ENCODE peak calls at places on chromosomes 13 and 19, in eight cellular contexts. G, V, S, R, L, M, P and Z are unnamed samples.

GRCh38 chr13:59745395-59745788 is 418.3 kb downstream of the DIAPH3 start:
- DNase-seq in M (no peak), P (no peak), S (no peak), G (no peak), L (no peak), V (no peak), R (no peak), Z (no peak)

GRCh38 chr19:315811-316210 is 24.6 kb upstream of the PLPP2 start:
- DNase-seq in V (no peak), S (no peak), G (no peak), R (no peak), P (no peak), M (no peak), L (no peak), Z (no peak)

GRCh38 chr13:50081899-50082425 is 66.7 kb downstream of the KCNRG start:
- DNase-seq in L (peak; percentile 97), R (peak; percentile 98), P (peak; percentile 98), M (peak; percentile 95), V (peak; percentile 99), S (peak; percentile 99), G (peak; percentile 98), Z (peak; percentile 99)

GRCh38 chr19:16369664-16370576 is 45.3 kb downstream of the KLF2 start:
- DNase-seq in M (no peak), G (no peak), S (no peak), L (no peak), P (no peak), R (no peak), V (no peak), Z (peak; percentile 58)

GRCh38 chr13:44312131-44312530 is 61.5 kb upstream of the SERP2 start:
- DNase-seq in M (no peak), R (no peak), V (no peak), S (no peak), P (no peak), G (no peak), L (no peak), Z (no peak)

GRCh38 chr13:33763021-33763420 is 54.9 kb upstream of the RFC3 start:
- DNase-seq in L (no peak), R (no peak), V (no peak), P (no peak), M (no peak), S (no peak), G (no peak), Z (no peak)

GRCh38 chr19:41299755-41300089 is 10.2 kb upstream of the CCDC97 start:
- DNase-seq in G (peak; percentile 51), M (no peak), V (peak; percentile 18), R (no peak), P (no peak), S (no peak), L (peak; percentile 75), Z (peak; percentile 46)

GRCh38 chr19:7975037-7975436 is 30.4 kb downstream of the ELAVL1 start:
- DNase-seq in M (no peak), V (no peak), R (no peak), S (no peak), G (no peak), L (peak; percentile 58), P (no peak), Z (no peak)

GRCh38 chr13:113976711-113977684 is 3.1 kb upstream of the C13orf46 start:
- DNase-seq in M (peak; percentile 24), G (no peak), V (no peak), S (no peak), P (peak; percentile 15), R (no peak), L (no peak), Z (no peak)

GRCh38 chr13:56515441-56515840 is 625.3 kb upstream of the PRR20A start:
- DNase-seq in S (no peak), P (no peak), G (no peak), V (peak; percentile 5), M (no peak), L (no peak), R (no peak), Z (no peak)

GRCh38 chr19:58001895-58002369 is 688 bp downstream of the ZNF606 start:
- DNase-seq in V (peak; percentile 50), L (no peak), R (no peak), P (no peak), M (no peak), S (no peak), G (no peak), Z (peak; percentile 45)

GRCh38 chr19:42196011-42197001 is 21.2 kb downstream of the DEDD2 start:
- DNase-seq in P (no peak), V (no peak), S (no peak), M (no peak), R (no peak), G (no peak), L (no peak), Z (no peak)

GRCh38 chr19:54905908-54906511 is at the start of gene NCR1:
- DNase-seq in L (no peak), R (no peak), P (no peak), M (no peak), G (no peak), V (no peak), S (no peak), Z (peak; percentile 42)

GRCh38 chr13:20703785-20704458 is 423 bp downstream of the IL17D start:
- DNase-seq in R (peak; percentile 89), P (no peak), V (peak; percentile 83), S (peak; percentile 67), M (no peak), L (peak; percentile 68), G (peak; percentile 53), Z (peak; percentile 83)

GRCh38 chr13:109816112-109816978 is 30.0 kb upstream of the IRS2 start:
- DNase-seq in G (no peak), L (no peak), S (no peak), V (no peak), R (no peak), P (no peak), M (no peak), Z (no peak)

GRCh38 chr19:55088021-55088451 is 12.4 kb downstream of the EPS8L1 start:
- DNase-seq in L (no peak), R (no peak), P (no peak), V (no peak), G (no peak), M (no peak), S (no peak), Z (no peak)

GRCh38 chr13:49679244-49679643 is 12.0 kb downstream of the EBPL start:
- DNase-seq in M (no peak), V (no peak), P (no peak), S (no peak), G (no peak), R (no peak), L (no peak), Z (peak; percentile 28)

GRCh38 chr19:7751157-7751783 is 3.9 kb upstream of the CD209 start:
- DNase-seq in P (no peak), V (no peak), S (no peak), M (no peak), L (no peak), R (no peak), G (no peak), Z (peak; percentile 77)

GRCh38 chr19:7877249-7877836 is 3.2 kb upstream of the PRR36 start:
- DNase-seq in R (no peak), G (no peak), M (no peak), V (no peak), P (no peak), L (no peak), S (no peak), Z (no peak)

GRCh38 chr19:6228523-6229215 is 51.1 kb downstream of the MLLT1 start:
- DNase-seq in P (no peak), M (no peak), V (no peak), G (no peak), S (no peak), L (no peak), R (no peak), Z (no peak)
- TF ChIP-seq CTCF in P (no peak), M (no peak), V (no peak), G (no peak), S (no peak), L (no peak), R (no peak), Z (no peak)

DNA sequence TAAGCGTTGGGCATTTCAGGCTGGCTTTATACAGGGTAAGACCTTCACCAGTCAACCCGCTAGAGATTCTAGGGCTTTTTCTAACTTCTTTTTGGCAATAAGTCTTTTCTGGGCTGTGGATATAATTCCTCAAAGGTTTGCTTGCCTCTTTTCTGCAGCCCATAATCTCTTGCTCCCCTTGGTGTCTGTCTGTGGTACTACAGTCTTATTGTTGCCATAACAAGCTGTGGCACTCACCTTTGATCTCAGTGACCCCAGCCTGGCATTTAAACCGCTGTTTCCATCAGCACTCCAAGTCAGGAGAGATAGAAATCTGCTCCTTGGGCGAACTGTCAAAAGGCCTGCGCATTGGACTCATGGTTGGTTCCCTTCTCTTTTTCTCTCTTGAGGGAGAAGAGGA is 14.5 kb upstream of the MPHOSPH8 start:
- DNase-seq in M (no peak), R (no peak), G (no peak), P (no peak), L (no peak), S (peak; percentile 15), V (peak; percentile 34), Z (peak; percentile 40)
- TF ChIP-seq CTCF in M (peak; percentile 77), R (peak; percentile 34), G (no peak), P (peak; percentile 71), L (peak; percentile 59), S (peak; percentile 57), V (peak; percentile 53), Z (peak; percentile 45)

GRCh38 chr19:45370410-45371204 is at the start of gene ERCC2:
- DNase-seq in P (peak; percentile 99), G (peak; percentile 99), R (peak; percentile 100), V (peak; percentile 99), S (peak; percentile 100), M (peak; percentile 94), L (peak; percentile 99), Z (peak; percentile 99)
- TF ChIP-seq CTCF in P (no peak), G (peak; percentile 33), R (no peak), V (no peak), S (no peak), M (no peak), L (no peak), Z (no peak)

GRCh38 chr13:54415753-54416366 is 1387.2 kb downstream of the OLFM4 start:
- DNase-seq in M (no peak), S (no peak), V (no peak), P (no peak), R (no peak), G (no peak), L (no peak), Z (no peak)
- TF ChIP-seq CTCF in M (no peak), S (no peak), V (no peak), P (no peak), R (no peak), G (no peak), L (no peak), Z (no peak)

GRCh38 chr19:34994286-34994642 is 5.9 kb upstream of the GRAMD1A start:
- DNase-seq in R (no peak), S (no peak), M (no peak), V (no peak), G (no peak), P (no peak), L (no peak), Z (no peak)
- TF ChIP-seq CTCF in R (no peak), S (no peak), M (no peak), V (no peak), G (no peak), P (no peak), L (no peak), Z (no peak)

GRCh38 chr13:102141625-102142472 is 260.0 kb downstream of the FGF14 start:
- DNase-seq in G (no peak), R (no peak), S (no peak), V (peak; percentile 66), L (no peak), M (peak; percentile 3), P (no peak), Z (no peak)
- TF ChIP-seq CTCF in G (peak; percentile 40), R (peak; percentile 88), S (peak; percentile 83), V (peak; percentile 87), L (peak; percentile 71), M (peak; percentile 62), P (peak; percentile 78), Z (peak; percentile 71)